ENCODE peak calls at places on chromosomes 11 and 22, in nine cellular contexts. Q, U, B, H, N, E, V, Y and G are unnamed samples.
A peak's percentile ranks its signal among the peaks of the same experiment; 100 is the strongest.

GRCh38 chr22:38228873-38229740 is 27.3 kb downstream of the MAFF start:
- DNase-seq in Q (no peak), U (peak; percentile 79), B (no peak), H (no peak), N (no peak), E (no peak), V (no peak), Y (no peak), G (no peak)

GRCh38 chr11:73252577-73253191 is 19.5 kb upstream of the P2RY6 start:
- DNase-seq in Q (no peak), U (peak; percentile 77), B (peak; percentile 35), H (no peak), N (no peak), E (no peak), V (no peak), Y (peak; percentile 68), G (no peak)

GRCh38 chr11:945986-946385 is 20.3 kb downstream of the AP2A2 start:
- DNase-seq in Q (peak; percentile 62), U (peak; percentile 40), B (no peak), H (no peak), N (no peak), E (no peak), V (no peak), Y (no peak), G (no peak)

GRCh38 chr22:49951001-49951677 is 9.4 kb upstream of the PIM3 start:
- DNase-seq in Q (no peak), U (no peak), B (no peak), H (peak; percentile 92), N (peak; percentile 73), E (no peak), V (no peak), Y (no peak), G (no peak)

GRCh38 chr11:33753304-33753703 is 17.1 kb upstream of the CD59 start:
- DNase-seq in Q (no peak), U (peak; percentile 88), B (no peak), H (no peak), N (no peak), E (no peak), V (peak; percentile 58), Y (no peak), G (no peak)

GRCh38 chr11:132909016-132909606 is 623.2 kb downstream of the OPCML start:
- DNase-seq in Q (no peak), U (no peak), B (no peak), H (no peak), N (no peak), E (no peak), V (no peak), Y (no peak), G (no peak)

GRCh38 chr11:97398246-97398645 is 1008.4 kb downstream of the JRKL start:
- DNase-seq in Q (no peak), U (no peak), B (no peak), H (no peak), N (no peak), E (no peak), V (no peak), Y (no peak), G (no peak)

GRCh38 chr11:93487032-93487483 is 56.1 kb downstream of the SMCO4 start:
- DNase-seq in Q (no peak), U (no peak), B (no peak), H (no peak), N (no peak), E (no peak), V (no peak), Y (no peak), G (no peak)

GRCh38 chr11:95148421-95148820 is 58.8 kb downstream of the ENDOD1 start:
- DNase-seq in Q (no peak), U (peak; percentile 75), B (no peak), H (no peak), N (no peak), E (no peak), V (no peak), Y (no peak), G (no peak)

GRCh38 chr11:95577716-95578460 is 211.7 kb downstream of the FAM76B start:
- DNase-seq in Q (no peak), U (no peak), B (no peak), H (no peak), N (no peak), E (no peak), V (peak; percentile 65), Y (peak; percentile 7), G (peak; percentile 57)

GRCh38 chr22:31081963-31082605 is 966 bp downstream of the SMTN start:
- DNase-seq in Q (no peak), U (peak; percentile 29), B (no peak), H (no peak), N (no peak), E (no peak), V (no peak), Y (no peak), G (no peak)

GRCh38 chr11:45724145-45724544 is 58.7 kb upstream of the CHST1 start:
- DNase-seq in Q (no peak), U (no peak), B (peak; percentile 47), H (no peak), N (no peak), E (no peak), V (no peak), Y (no peak), G (no peak)

GRCh38 chr22:46866591-46866990 is 104.1 kb downstream of the TBC1D22A start:
- DNase-seq in Q (no peak), U (peak; percentile 66), B (no peak), H (no peak), N (no peak), E (no peak), V (peak; percentile 80), Y (no peak), G (no peak)

GRCh38 chr11:32905028-32905667 is 12.5 kb downstream of the QSER1 start:
- DNase-seq in Q (no peak), U (peak; percentile 15), B (no peak), H (no peak), N (no peak), E (no peak), V (no peak), Y (no peak), G (no peak)